ENCODE peak calls at places on chromosomes 16 and 17, in four cellular contexts. One of them, this sample, is unnamed.
A peak's percentile ranks its signal among the peaks of the same experiment; 100 is the strongest.

GRCh38 chr17:39611441-39612112 is 3.9 kb upstream of the NEUROD2 start:
- DNase-seq in Calu3: peak; percentile 77
- DNase-seq in T-cell: no peak
- DNase-seq in GM06990: no peak
- DNase-seq in this sample: no peak

GRCh38 chr16:63618896-63619295 is 1503.0 kb downstream of the CDH11 start:
- DNase-seq in T-cell: no peak
- DNase-seq in GM06990: no peak
- DNase-seq in Calu3: no peak
- DNase-seq in this sample: no peak

GRCh38 chr16:85162478-85163277 is 50.4 kb upstream of the CIBAR2 start:
- DNase-seq in Calu3: no peak
- DNase-seq in T-cell: no peak
- DNase-seq in GM06990: no peak
- DNase-seq in this sample: no peak

GRCh38 chr16:10088380-10088793 is 93.8 kb downstream of the GRIN2A start:
- DNase-seq in T-cell: no peak
- DNase-seq in GM06990: no peak
- DNase-seq in Calu3: no peak
- DNase-seq in this sample: no peak

GRCh38 chr16:27754788-27755690 is 205.1 kb downstream of the KATNIP start:
- DNase-seq in T-cell: no peak
- DNase-seq in Calu3: no peak
- DNase-seq in GM06990: no peak
- DNase-seq in this sample: no peak

GRCh38 chr16:51045186-51045585 is 105.9 kb downstream of the SALL1 start:
- DNase-seq in T-cell: no peak
- DNase-seq in GM06990: no peak
- DNase-seq in Calu3: no peak
- DNase-seq in this sample: no peak

GRCh38 chr17:32143525-32143865 is 1.2 kb downstream of the RHOT1 start:
- DNase-seq in T-cell: no peak
- DNase-seq in Calu3: no peak
- DNase-seq in GM06990: no peak
- DNase-seq in this sample: no peak

GRCh38 chr17:51479303-51479702 is 219.0 kb downstream of the UTP18 start:
- DNase-seq in GM06990: no peak
- DNase-seq in Calu3: no peak
- DNase-seq in T-cell: no peak
- DNase-seq in this sample: no peak

GRCh38 chr16:88074041-88074440 is 122.8 kb downstream of the BANP start:
- DNase-seq in T-cell: no peak
- DNase-seq in Calu3: no peak
- DNase-seq in GM06990: no peak
- DNase-seq in this sample: no peak

GRCh38 chr17:41163828-41164227 is 3.3 kb upstream of the KRTAP4-4 start:
- DNase-seq in GM06990: no peak
- DNase-seq in T-cell: no peak
- DNase-seq in Calu3: no peak
- DNase-seq in this sample: no peak

GRCh38 chr17:52049051-52049450 is 109.5 kb downstream of the CA10 start:
- DNase-seq in GM06990: no peak
- DNase-seq in Calu3: no peak
- DNase-seq in T-cell: no peak
- DNase-seq in this sample: no peak

GRCh38 chr16:55257971-55258613 is 65.9 kb upstream of the IRX6 start:
- DNase-seq in Calu3: peak; percentile 53
- DNase-seq in GM06990: peak; percentile 63
- DNase-seq in T-cell: no peak
- DNase-seq in this sample: peak; percentile 58

GRCh38 chr16:88376053-88376834 is 6.5 kb upstream of the ZNF469 start:
- DNase-seq in T-cell: no peak
- DNase-seq in Calu3: no peak
- DNase-seq in GM06990: no peak
- DNase-seq in this sample: no peak

GRCh38 chr16:30941600-30942420 is 7.1 kb upstream of the ORAI3 start:
- DNase-seq in T-cell: no peak
- DNase-seq in GM06990: peak; percentile 76
- DNase-seq in Calu3: peak; percentile 88
- DNase-seq in this sample: peak; percentile 46

GRCh38 chr17:31197991-31198390 is 99.0 kb downstream of the OMG start:
- DNase-seq in Calu3: no peak
- DNase-seq in T-cell: no peak
- DNase-seq in GM06990: no peak
- DNase-seq in this sample: no peak

GRCh38 chr17:49920370-49920769 is 48.6 kb upstream of the DLX4 start:
- DNase-seq in Calu3: no peak
- DNase-seq in GM06990: no peak
- DNase-seq in T-cell: no peak
- DNase-seq in this sample: no peak

GRCh38 chr16:61146429-61146828 is 889.8 kb downstream of the CDH8 start:
- DNase-seq in GM06990: no peak
- DNase-seq in T-cell: no peak
- DNase-seq in Calu3: no peak
- DNase-seq in this sample: no peak

GRCh38 chr17:75075597-75076253 is 12.0 kb upstream of the SLC16A5 start:
- DNase-seq in Calu3: no peak
- DNase-seq in GM06990: no peak
- DNase-seq in T-cell: no peak
- DNase-seq in this sample: no peak

GRCh38 chr17:4386406-4386805 is 19.9 kb upstream of the UBE2G1 start:
- DNase-seq in GM06990: no peak
- DNase-seq in T-cell: no peak
- DNase-seq in Calu3: no peak
- DNase-seq in this sample: no peak

GRCh38 chr17:18206962-18207361 is 18.5 kb upstream of the LLGL1 start:
- DNase-seq in T-cell: no peak
- DNase-seq in Calu3: no peak
- DNase-seq in GM06990: no peak
- DNase-seq in this sample: no peak

GRCh38 chr17:64341181-64341580 is 49.5 kb downstream of the PECAM1 start:
- DNase-seq in T-cell: no peak
- DNase-seq in GM06990: no peak
- DNase-seq in Calu3: no peak
- DNase-seq in this sample: no peak

GRCh38 chr17:4334332-4334731 is 32.1 kb downstream of the UBE2G1 start:
- DNase-seq in GM06990: no peak
- DNase-seq in T-cell: no peak
- DNase-seq in Calu3: no peak
- DNase-seq in this sample: no peak

GRCh38 chr17:38585056-38585804 is 20.5 kb downstream of the SRCIN1 start:
- DNase-seq in T-cell: no peak
- DNase-seq in GM06990: no peak
- DNase-seq in Calu3: peak; percentile 63
- DNase-seq in this sample: no peak

GRCh38 chr17:40952675-40953074 is 14.1 kb downstream of the KRT39 start:
- DNase-seq in Calu3: peak; percentile 79
- DNase-seq in T-cell: no peak
- DNase-seq in GM06990: no peak
- DNase-seq in this sample: no peak

GRCh38 chr17:77107506-77108433 is 33.0 kb upstream of the SEC14L1 start:
- DNase-seq in Calu3: no peak
- DNase-seq in GM06990: peak; percentile 69
- DNase-seq in T-cell: no peak
- DNase-seq in this sample: no peak

GRCh38 chr17:32208436-32208835 is 57.2 kb upstream of the RHBDL3 start:
- DNase-seq in Calu3: no peak
- DNase-seq in GM06990: no peak
- DNase-seq in T-cell: no peak
- DNase-seq in this sample: no peak

GRCh38 chr17:10457952-10458351 is 11.4 kb downstream of the MYH4 start:
- DNase-seq in Calu3: no peak
- DNase-seq in T-cell: no peak
- DNase-seq in GM06990: no peak
- DNase-seq in this sample: no peak

GRCh38 chr17:64778367-64779290 is 116.5 kb upstream of the SMURF2 start:
- DNase-seq in Calu3: no peak
- DNase-seq in T-cell: no peak
- DNase-seq in GM06990: peak; percentile 47
- DNase-seq in this sample: no peak

GRCh38 chr16:23298290-23298689 is 3.8 kb upstream of the SCNN1B start:
- DNase-seq in Calu3: no peak
- DNase-seq in GM06990: no peak
- DNase-seq in T-cell: no peak
- DNase-seq in this sample: no peak

GRCh38 chr17:77089118-77089477 is 51.7 kb upstream of the SEC14L1 start:
- DNase-seq in T-cell: no peak
- DNase-seq in GM06990: no peak
- DNase-seq in Calu3: peak; percentile 9
- DNase-seq in this sample: no peak

GRCh38 chr17:49315551-49315951 is 46.5 kb downstream of the ZNF652 start:
- DNase-seq in GM06990: no peak
- DNase-seq in Calu3: peak; percentile 85
- DNase-seq in T-cell: peak; percentile 54
- DNase-seq in this sample: peak; percentile 79

GRCh38 chr16:69286941-69287713 is 24.0 kb upstream of the VPS4A start:
- DNase-seq in GM06990: no peak
- DNase-seq in Calu3: peak; percentile 56
- DNase-seq in T-cell: no peak
- DNase-seq in this sample: peak; percentile 31

GRCh38 chr17:16491703-16492612 is at the start of gene LRRC75A:
- DNase-seq in Calu3: peak; percentile 45
- DNase-seq in GM06990: peak; percentile 28
- DNase-seq in T-cell: peak; percentile 23
- DNase-seq in this sample: no peak

GRCh38 chr17:72400863-72401262 is 280.0 kb downstream of the SOX9 start:
- DNase-seq in Calu3: no peak
- DNase-seq in T-cell: no peak
- DNase-seq in GM06990: no peak
- DNase-seq in this sample: no peak

GRCh38 chr17:74152591-74153455 is 50.7 kb upstream of the RPL38 start:
- DNase-seq in T-cell: no peak
- DNase-seq in Calu3: peak; percentile 14
- DNase-seq in GM06990: no peak
- DNase-seq in this sample: no peak

GRCh38 chr16:11722468-11722808 is 20.2 kb downstream of the TXNDC11 start:
- DNase-seq in T-cell: no peak
- DNase-seq in Calu3: no peak
- DNase-seq in GM06990: no peak
- DNase-seq in this sample: no peak

GRCh38 chr17:69961488-69962145 is 113.4 kb upstream of the KCNJ16 start:
- DNase-seq in Calu3: no peak
- DNase-seq in GM06990: no peak
- DNase-seq in T-cell: no peak
- DNase-seq in this sample: no peak

GRCh38 chr17:38564254-38564605 is 41.5 kb downstream of the SRCIN1 start:
- DNase-seq in Calu3: no peak
- DNase-seq in GM06990: no peak
- DNase-seq in T-cell: no peak
- DNase-seq in this sample: no peak